ENCODE peak calls at places on chromosomes 11 and 22, in seven cellular contexts. B is NCI-H345; E is osteocyte; R is stimulated activated CD8-positive, alpha-beta memory T cell treated with anti-CD3 and anti-CD28 coated beads, Interleukin-7, amount 100 ng/mL, for 48 hours; Z is GOT3; P is PC-3; L is natural killer cell. W is an unnamed sample.

GRCh38 chr22:27245056-27245455 is 556.5 kb downstream of the MN1 start:
- DNase-seq in R (no peak), Z (no peak), E (no peak), P (no peak), B (no peak), L (no peak), W (no peak)

GRCh38 chr11:117823941-117824420 is 563 bp downstream of the FXYD2 start:
- DNase-seq in L (peak), E (no peak), Z (no peak), B (no peak), R (no peak), P (no peak), W (no peak)

GRCh38 chr11:93939084-93939780 is 81.9 kb upstream of the HEPHL1 start:
- DNase-seq in P (peak), E (no peak), B (no peak), Z (no peak), R (no peak), L (no peak), W (no peak)

GRCh38 chr11:126834573-126834972 is 166.0 kb downstream of the KIRREL3 start:
- DNase-seq in Z (no peak), R (no peak), E (no peak), P (no peak), B (no peak), L (no peak), W (no peak)

GRCh38 chr11:3202305-3202704 is 16.3 kb downstream of the MRGPRG start:
- DNase-seq in L (no peak), P (no peak), R (no peak), Z (no peak), E (no peak), B (no peak), W (no peak)

GRCh38 chr22:50702261-50702671 is 29.6 kb downstream of the SHANK3 start:
- DNase-seq in P (no peak), Z (no peak), R (no peak), L (no peak), E (no peak), B (no peak), W (no peak)

GRCh38 chr11:92322225-92322624 is 97.6 kb downstream of the FAT3 start:
- DNase-seq in B (no peak), P (peak), E (no peak), Z (no peak), R (no peak), L (no peak), W (no peak)

GRCh38 chr11:118608268-118609214 is 1.1 kb downstream of the PHLDB1 start:
- DNase-seq in L (peak), Z (peak), B (peak), P (peak), E (no peak), R (no peak), W (no peak)

GRCh38 chr11:9250139-9250582 is 15.0 kb downstream of the DENND5A start:
- DNase-seq in P (no peak), B (no peak), Z (no peak), R (no peak), L (no peak), E (no peak), W (no peak)